ENCODE peak calls at places on chromosomes 2 and 18, in six cellular contexts. One of them, this sample, is unnamed.

GRCh38 chr2:241953324-241953851 is 83.9 kb downstream of the RTP5 start:
- DNase-seq in NCI-H2081: no peak
- DNase-seq in heart left ventricle: no peak
- DNase-seq in activated CD4-positive, CD25-positive, alpha-beta regulatory T cell: no peak
- DNase-seq in retina: no peak
- DNase-seq in WERI-Rb-1: no peak
- DNase-seq in this sample: no peak

GRCh38 chr18:70672581-70672980 is 383.7 kb downstream of the SOCS6 start:
- DNase-seq in NCI-H2081: no peak
- DNase-seq in heart left ventricle: no peak
- DNase-seq in activated CD4-positive, CD25-positive, alpha-beta regulatory T cell: no peak
- DNase-seq in retina: no peak
- DNase-seq in WERI-Rb-1: no peak
- DNase-seq in this sample: no peak

GRCh38 chr2:164917296-164917903 is 37.9 kb downstream of the SLC38A11 start:
- DNase-seq in NCI-H2081: no peak
- DNase-seq in heart left ventricle: peak; percentile 52
- DNase-seq in activated CD4-positive, CD25-positive, alpha-beta regulatory T cell: no peak
- DNase-seq in retina: no peak
- DNase-seq in WERI-Rb-1: peak; percentile 63
- DNase-seq in this sample: no peak

GRCh38 chr2:88632569-88632968 is 5.3 kb upstream of the EIF2AK3 start:
- DNase-seq in NCI-H2081: no peak
- DNase-seq in heart left ventricle: no peak
- DNase-seq in activated CD4-positive, CD25-positive, alpha-beta regulatory T cell: no peak
- DNase-seq in retina: no peak
- DNase-seq in WERI-Rb-1: no peak
- DNase-seq in this sample: no peak

GRCh38 chr2:48328972-48329723 is 200.8 kb upstream of the STON1 start:
- DNase-seq in NCI-H2081: peak; percentile 73
- DNase-seq in heart left ventricle: no peak
- DNase-seq in activated CD4-positive, CD25-positive, alpha-beta regulatory T cell: no peak
- DNase-seq in retina: peak; percentile 64
- DNase-seq in WERI-Rb-1: no peak
- DNase-seq in this sample: no peak

GRCh38 chr2:133459590-133459989 is 108.7 kb downstream of the NCKAP5 start:
- DNase-seq in NCI-H2081: no peak
- DNase-seq in heart left ventricle: no peak
- DNase-seq in activated CD4-positive, CD25-positive, alpha-beta regulatory T cell: no peak
- DNase-seq in retina: no peak
- DNase-seq in WERI-Rb-1: no peak
- DNase-seq in this sample: no peak

GRCh38 chr2:58620896-58621295 is 379.8 kb upstream of the FANCL start:
- DNase-seq in NCI-H2081: no peak
- DNase-seq in heart left ventricle: no peak
- DNase-seq in activated CD4-positive, CD25-positive, alpha-beta regulatory T cell: no peak
- DNase-seq in retina: no peak
- DNase-seq in WERI-Rb-1: no peak
- DNase-seq in this sample: no peak

GRCh38 chr2:10230499-10230898 is 72.2 kb upstream of the HPCAL1 start:
- DNase-seq in NCI-H2081: no peak
- DNase-seq in heart left ventricle: no peak
- DNase-seq in activated CD4-positive, CD25-positive, alpha-beta regulatory T cell: no peak
- DNase-seq in retina: no peak
- DNase-seq in WERI-Rb-1: no peak
- DNase-seq in this sample: no peak

GRCh38 chr18:61939032-61939674 is 46.3 kb upstream of the RNF152 start:
- DNase-seq in NCI-H2081: no peak
- DNase-seq in heart left ventricle: no peak
- DNase-seq in activated CD4-positive, CD25-positive, alpha-beta regulatory T cell: no peak
- DNase-seq in retina: no peak
- DNase-seq in WERI-Rb-1: no peak
- DNase-seq in this sample: no peak

GRCh38 chr2:159712194-159712928 is at the start of gene MARCHF7:
- DNase-seq in NCI-H2081: peak; percentile 97
- DNase-seq in heart left ventricle: peak; percentile 99
- DNase-seq in activated CD4-positive, CD25-positive, alpha-beta regulatory T cell: peak; percentile 94
- DNase-seq in retina: peak; percentile 99
- DNase-seq in WERI-Rb-1: peak; percentile 98
- DNase-seq in this sample: no peak

GRCh38 chr2:120109186-120110061 is 96.5 kb downstream of the EPB41L5 start:
- DNase-seq in NCI-H2081: peak; percentile 16
- DNase-seq in heart left ventricle: no peak
- DNase-seq in activated CD4-positive, CD25-positive, alpha-beta regulatory T cell: no peak
- DNase-seq in retina: peak; percentile 12
- DNase-seq in WERI-Rb-1: peak; percentile 8
- DNase-seq in this sample: no peak

GRCh38 chr2:237350597-237350996 is 63.4 kb downstream of the COL6A3 start:
- DNase-seq in NCI-H2081: no peak
- DNase-seq in heart left ventricle: no peak
- DNase-seq in activated CD4-positive, CD25-positive, alpha-beta regulatory T cell: no peak
- DNase-seq in retina: no peak
- DNase-seq in WERI-Rb-1: no peak
- DNase-seq in this sample: no peak